ENCODE peak calls at places on chromosomes 13 and 19, in seven cellular contexts. E is A549, D is lower lobe of right lung, B is endodermal cell, V is AG04450, S is mucosa of descending colon, I is K562. F is an unnamed sample. For H3K9me3, the result is how much of the 10 kb centered on the place peaks cover.

GRCh38 chr19:21498651-21499050 is 6.8 kb upstream of the ZNF429 start:
- DNase-seq in E (no peak), D (no peak), B (no peak), V (no peak), S (no peak), I (no peak), F (no peak)

GRCh38 chr13:20940083-20940482 is 37.5 kb upstream of the XPO4 start:
- DNase-seq in E (peak), D (no peak), B (no peak), V (peak), S (no peak), I (no peak), F (no peak)

GRCh38 chr13:66558511-66558910 is 671.6 kb downstream of the PCDH9 start:
- DNase-seq in E (no peak), D (no peak), B (no peak), V (no peak), S (no peak), I (no peak), F (no peak)

GRCh38 chr13:23365652-23366051 is 67.8 kb downstream of the SACS start:
- DNase-seq in E (no peak), D (no peak), B (no peak), V (no peak), S (no peak), I (no peak), F (no peak)

GRCh38 chr19:38399537-38399936 is 3.4 kb upstream of the FAM98C start:
- DNase-seq in E (no peak), D (no peak), B (no peak), V (no peak), S (no peak), I (no peak), F (no peak)

GRCh38 chr19:10654610-10655456 is 687 bp downstream of the ILF3 start:
- DNase-seq in E (peak), D (peak), B (peak), V (no peak), S (peak), I (peak), F (peak)

GRCh38 chr13:106796280-106797047 is 228.5 kb upstream of the ARGLU1 start:
- DNase-seq in E (no peak), D (no peak), B (peak), V (no peak), S (no peak), I (no peak), F (no peak)

GRCh38 chr19:34502582-34503545 is 21.3 kb downstream of the WTIP start:
- DNase-seq in E (no peak), D (no peak), B (no peak), V (no peak), S (no peak), I (no peak), F (no peak)

GRCh38 chr19:56026769-56027168 is 40.2 kb downstream of the NLRP5 start:
- DNase-seq in E (no peak), D (no peak), B (no peak), V (no peak), S (no peak), I (no peak), F (no peak)

GRCh38 chr19:29620931-29621351 is 14.9 kb downstream of the POP4 start:
- DNase-seq in E (no peak), D (peak), B (no peak), V (no peak), S (peak), I (no peak), F (no peak)

GRCh38 chr19:535017-535835 is 3.7 kb downstream of the CDC34 start:
- DNase-seq in E (no peak), D (no peak), B (no peak), V (no peak), S (no peak), I (no peak), F (no peak)

GRCh38 chr19:57342582-57342981 is 8.5 kb upstream of the ZNF304 start:
- DNase-seq in E (no peak), D (no peak), B (no peak), V (no peak), S (no peak), I (no peak), F (no peak)

GRCh38 chr13:47853236-47853635 is 147.8 kb downstream of the SUCLA2 start:
- DNase-seq in E (no peak), D (no peak), B (no peak), V (no peak), S (no peak), I (no peak), F (no peak)

GRCh38 chr19:4379383-4380253 is 20.7 kb downstream of the SH3GL1 start:
- DNase-seq in E (peak), D (peak), B (no peak), V (no peak), S (peak), I (no peak), F (no peak)

GRCh38 chr13:32863596-32863995 is 152.6 kb upstream of the KL start:
- DNase-seq in E (no peak), D (no peak), B (no peak), V (no peak), S (no peak), I (no peak), F (no peak)

GRCh38 chr19:15283141-15283885 is 49.0 kb downstream of the BRD4 start:
- DNase-seq in E (no peak), D (no peak), B (no peak), V (peak), S (no peak), I (no peak), F (no peak)

GRCh38 chr19:40614595-40615411 is 13.6 kb downstream of the LTBP4 start:
- DNase-seq in E (peak), D (peak), B (peak), V (peak), S (peak), I (peak), F (no peak)

GRCh38 chr19:1231729-1232128 is 6.1 kb downstream of the CBARP start:
- DNase-seq in E (no peak), D (no peak), B (no peak), V (no peak), S (no peak), I (no peak), F (no peak)

GRCh38 chr13:64551755-64552154 is 2678.4 kb downstream of the PCDH9 start:
- DNase-seq in E (peak), D (no peak), B (no peak), V (peak), S (no peak), I (no peak), F (no peak)

GRCh38 chr13:107842562-107843180 is 372.7 kb downstream of the LIG4 start:
- DNase-seq in E (no peak), D (no peak), B (no peak), V (no peak), S (no peak), I (no peak), F (no peak)

GRCh38 chr19:10679743-10680142 is 21.5 kb upstream of the QTRT1 start:
- DNase-seq in E (no peak), D (no peak), B (no peak), V (no peak), S (no peak), I (no peak), F (no peak)

GRCh38 chr19:3342246-3342645 is 24.1 kb upstream of the NFIC start:
- DNase-seq in E (no peak), D (no peak), B (no peak), V (no peak), S (no peak), I (no peak), F (no peak)

GRCh38 chr19:2302319-2303208 is 5.4 kb downstream of the LINGO3 start:
- DNase-seq in E (no peak), D (no peak), B (peak), V (no peak), S (peak), I (peak), F (no peak)

GRCh38 chr19:6259312-6259861 is 20.4 kb downstream of the MLLT1 start:
- DNase-seq in E (no peak), D (no peak), B (no peak), V (no peak), S (no peak), I (no peak), F (no peak)

GRCh38 chr13:41005709-41006108 is 13.4 kb downstream of the ELF1 start:
- DNase-seq in E (no peak), D (no peak), B (no peak), V (no peak), S (no peak), I (no peak), F (no peak)

GRCh38 chr13:41007359-41008118 is 11.6 kb downstream of the ELF1 start:
- DNase-seq in E (no peak), D (no peak), B (no peak), V (no peak), S (no peak), I (peak), F (no peak)

GRCh38 chr13:41008349-41008980 is 10.7 kb downstream of the ELF1 start:
- DNase-seq in E (peak), D (no peak), B (no peak), V (peak), S (no peak), I (no peak), F (no peak)

GRCh38 chr13:41006296-41006695 is 12.8 kb downstream of the ELF1 start:
- DNase-seq in E (no peak), D (no peak), B (no peak), V (no peak), S (no peak), I (peak), F (no peak)

DNA sequence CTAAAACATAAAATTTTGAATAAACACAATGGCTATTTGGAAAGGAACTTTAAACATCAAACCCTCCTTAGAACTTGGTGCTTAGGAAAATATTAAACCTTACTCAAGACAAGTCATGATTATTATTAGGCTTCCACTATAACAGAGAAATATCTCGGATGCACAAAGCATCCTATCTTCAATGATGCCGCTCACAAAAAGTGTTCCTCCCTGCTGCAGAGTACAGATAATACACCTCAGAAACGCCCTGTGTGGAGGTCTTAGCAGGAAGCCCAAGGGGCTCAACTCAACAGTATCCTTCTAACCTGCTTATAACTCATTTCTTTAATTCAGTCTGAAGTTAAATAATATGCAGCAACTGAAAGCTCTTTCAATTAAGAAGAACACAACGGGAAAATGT is 12.2 kb downstream of the ELF1 start:
- DNase-seq in E (no peak), D (no peak), B (no peak), V (no peak), S (no peak), I (peak), F (no peak)
- H3K4me3 ChIP-seq in E (no peak), D (no peak), B (no peak), V (no peak), S (no peak), I (peak), F (no peak)

DNA sequence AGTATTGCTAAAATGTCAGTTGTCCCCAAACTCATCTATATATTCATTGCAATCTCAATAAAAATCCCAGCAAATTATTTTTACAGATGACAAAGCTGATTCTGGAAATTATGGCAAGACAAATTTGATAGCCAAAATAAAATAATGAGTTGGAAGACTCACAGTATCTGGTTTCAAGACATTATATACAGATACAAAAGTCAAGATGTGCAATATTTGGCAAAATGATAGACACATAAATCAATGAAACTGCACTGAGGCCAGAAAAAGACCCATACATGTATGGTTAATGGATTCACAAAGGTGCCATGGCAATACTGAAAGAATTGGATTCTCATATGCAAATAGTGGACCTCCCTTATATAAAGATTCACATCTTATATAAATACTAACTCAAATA is 24.2 kb downstream of the ZNF45 start:
- DNase-seq in E (no peak), D (no peak), B (no peak), V (no peak), S (no peak), I (no peak), F (no peak)
- H3K9me3 ChIP-seq in E (half or more), D (half or more), B (half or more), V (under half), S (half or more), I (under half), F (under half)

DNA sequence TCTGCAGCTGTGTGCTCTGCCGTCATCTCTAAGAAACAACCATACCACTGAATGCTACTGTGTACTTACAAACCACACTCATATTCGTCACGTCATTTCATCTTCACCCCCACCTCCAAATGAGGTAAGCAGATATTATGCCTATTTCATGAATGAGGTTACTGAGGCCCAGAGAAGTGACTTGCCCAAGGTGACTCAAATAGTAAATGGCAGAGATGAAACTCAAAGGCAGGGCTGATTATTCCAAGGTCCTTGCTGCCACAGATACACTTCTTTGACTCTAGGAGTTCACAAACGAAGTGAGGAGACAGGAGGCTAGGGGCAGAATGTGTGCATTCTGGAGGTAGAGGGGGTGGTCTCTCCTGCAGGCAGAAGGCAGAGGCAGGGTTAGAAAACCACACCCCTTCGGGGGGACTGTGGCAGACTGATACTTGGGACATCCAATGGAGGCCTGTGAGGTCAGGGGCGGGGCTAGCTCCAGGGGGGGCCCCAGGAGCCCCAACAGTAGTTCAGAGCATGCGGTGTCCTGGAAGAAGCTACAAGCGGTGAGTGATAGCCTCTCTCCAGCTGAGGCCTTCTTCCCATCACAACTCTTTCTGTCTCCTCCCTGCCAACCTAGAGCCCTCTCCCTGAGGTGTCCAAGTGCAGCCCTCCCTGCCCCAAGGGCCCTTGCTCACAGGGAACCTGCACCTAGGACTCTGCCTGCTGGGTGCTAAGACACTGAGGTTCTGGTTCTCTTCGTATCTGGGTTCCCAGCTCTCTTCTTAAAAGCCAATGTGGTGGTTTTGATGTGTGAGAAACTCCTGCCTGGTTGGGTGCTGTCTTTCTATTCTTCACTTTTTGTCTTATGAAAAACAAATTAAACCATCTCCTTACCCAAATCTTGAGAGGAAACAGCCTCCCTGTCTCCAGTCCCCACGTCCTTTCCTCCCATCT is 4.6 kb upstream of the KMT2B start:
- DNase-seq in E (no peak), D (no peak), B (no peak), V (no peak), S (no peak), I (peak), F (no peak)
- TF ChIP-seq CTCF in E (no peak), D (no peak), B (no peak), V (no peak), S (no peak), I (no peak), F (no peak)

GRCh38 chr19:58396691-58397532 is 1.5 kb downstream of the RNF225 start:
- DNase-seq in E (no peak), D (no peak), B (peak), V (no peak), S (no peak), I (peak), F (no peak)

GRCh38 chr19:58395979-58396627 is 647 bp downstream of the RNF225 start:
- DNase-seq in E (no peak), D (no peak), B (peak), V (no peak), S (peak), I (peak), F (no peak)

GRCh38 chr19:58394821-58395219 is 636 bp upstream of the RNF225 start:
- DNase-seq in E (peak), D (no peak), B (no peak), V (no peak), S (no peak), I (peak), F (no peak)

GRCh38 chr19:58393725-58394033 is 1.8 kb upstream of the RNF225 start:
- DNase-seq in E (no peak), D (no peak), B (no peak), V (no peak), S (no peak), I (no peak), F (no peak)

DNA sequence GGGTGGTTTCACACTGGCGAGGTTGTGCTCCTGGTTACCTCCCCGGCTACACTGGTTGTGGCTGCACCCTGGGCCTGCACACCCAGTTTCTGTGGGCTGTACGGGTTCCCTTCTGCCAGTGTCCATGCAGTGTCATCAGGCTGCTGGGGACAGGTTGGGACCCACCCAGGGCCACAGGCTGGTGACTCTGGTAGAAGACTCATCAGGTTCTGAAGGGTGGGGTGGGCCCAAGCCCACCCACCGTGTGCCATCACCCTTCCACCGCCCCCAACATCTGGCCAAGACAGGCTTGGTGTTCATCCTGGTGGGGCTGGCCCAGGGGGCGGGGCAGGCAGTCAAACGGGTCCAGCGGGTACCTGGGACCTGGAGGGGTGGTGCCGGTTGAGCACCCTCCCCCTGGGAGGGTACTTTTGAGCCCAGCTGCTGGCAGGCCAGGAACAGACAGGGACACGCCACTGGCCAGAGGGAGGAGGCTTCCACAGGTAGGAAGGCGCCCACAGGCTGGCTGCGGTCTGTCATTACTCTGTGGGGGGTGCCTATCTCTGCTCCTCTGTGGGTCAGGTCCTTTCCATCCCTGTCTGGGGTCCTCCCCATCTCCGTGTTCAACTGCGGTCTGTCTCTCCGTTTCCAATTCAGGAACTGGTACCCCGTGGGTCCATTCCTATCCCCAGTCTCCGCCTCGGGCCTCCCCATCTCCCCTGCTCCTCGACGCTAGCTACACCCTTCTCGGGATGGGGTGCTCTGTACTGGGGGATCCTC is at the start of gene RNF225:
- DNase-seq in E (peak), D (no peak), B (peak), V (no peak), S (peak), I (peak), F (no peak)
- H3K4me3 ChIP-seq in E (no peak), D (peak), B (no peak), V (no peak), S (no peak), I (no peak), F (no peak)

DNA sequence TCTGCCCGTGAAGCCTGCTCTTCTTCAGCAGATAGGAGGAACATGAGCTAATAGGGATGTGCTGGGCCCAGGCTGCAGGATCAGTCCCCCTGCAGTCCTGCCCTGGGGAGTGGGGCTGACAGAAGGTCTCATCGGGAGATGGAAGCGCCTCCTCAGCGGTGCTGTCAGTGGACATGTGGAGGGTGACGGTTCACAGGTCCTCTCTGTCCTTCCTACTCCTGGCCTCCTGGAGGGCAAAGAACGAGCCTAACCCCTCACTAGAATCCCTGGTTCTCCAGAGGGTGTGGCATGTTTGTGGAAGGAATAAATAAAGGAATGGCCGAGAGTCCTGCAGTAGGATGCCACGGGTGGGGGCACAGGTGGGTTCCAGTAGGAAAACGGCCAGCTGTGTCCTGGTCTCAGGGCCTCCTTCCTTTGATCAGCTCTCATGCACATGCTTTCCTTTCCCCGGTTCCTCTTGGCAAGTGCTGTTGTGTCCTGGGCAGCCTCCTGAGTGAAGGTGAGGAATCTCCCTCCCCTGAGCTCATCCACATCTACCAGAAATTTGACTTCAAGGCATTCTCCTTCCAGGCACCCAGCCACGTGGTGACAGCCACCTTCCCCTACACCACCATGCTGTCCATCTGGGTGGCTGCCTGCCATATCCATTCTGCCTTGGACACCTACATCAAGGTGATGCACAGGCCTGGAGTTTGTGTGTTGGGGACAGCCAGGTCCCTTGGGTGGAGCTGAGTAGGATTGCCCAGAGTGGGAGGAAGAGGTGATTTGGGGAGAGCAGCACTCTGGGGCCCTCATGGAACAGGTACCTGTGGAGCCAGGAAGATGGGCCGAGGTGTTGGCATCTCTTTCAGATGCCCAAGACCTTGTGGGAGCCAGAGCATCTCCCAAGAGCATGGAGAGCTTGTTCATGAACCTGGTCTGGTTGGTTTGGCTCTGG is 28.6 kb upstream of the ZNF492 start:
- DNase-seq in E (no peak), D (no peak), B (no peak), V (no peak), S (no peak), I (no peak), F (no peak)
- H3K9me3 ChIP-seq in E (under half), D (under half), B (half or more), V (half or more), S (under half), I (under half), F (under half)

F was measured in WERI-Rb-1.